ENCODE peak calls at places on chromosomes 16 and 17, in ten cellular contexts. G, U, A, S, T, W, P, E, O and I are unnamed samples.

GRCh38 chr17:43683928-43684653 is 22.4 kb upstream of the MEOX1 start:
- DNase-seq in A (no peak), E (no peak), O (no peak), W (no peak), T (no peak), S (no peak), P (no peak), U (no peak), G (no peak), I (no peak)

GRCh38 chr17:32444301-32445074 is at the start of gene PSMD11:
- DNase-seq in G (peak), W (peak), T (peak), P (peak), A (peak), U (peak), E (peak), S (peak), O (peak), I (peak)

GRCh38 chr17:21218101-21218500 is 4.1 kb upstream of the TMEM11 start:
- DNase-seq in S (no peak), G (no peak), A (no peak), W (peak), U (no peak), E (no peak), T (no peak), O (no peak), P (no peak), I (no peak)

GRCh38 chr16:65975049-65975708 is 391.3 kb upstream of the CDH5 start:
- DNase-seq in A (no peak), T (no peak), O (no peak), E (no peak), G (no peak), S (peak), P (no peak), W (peak), U (no peak), I (peak)

GRCh38 chr16:69328854-69329316 is 1.5 kb downstream of the PDF start:
- DNase-seq in W (peak), T (no peak), G (no peak), U (no peak), E (no peak), P (no peak), O (no peak), S (peak), A (no peak), I (peak)

GRCh38 chr17:37779554-37779953 is 34.7 kb upstream of the HNF1B start:
- DNase-seq in U (no peak), W (no peak), A (no peak), P (no peak), O (no peak), E (no peak), S (no peak), G (no peak), T (no peak), I (peak)

GRCh38 chr16:48057085-48057484 is 98.7 kb downstream of the ABCC12 start:
- DNase-seq in O (no peak), P (no peak), U (no peak), W (no peak), A (no peak), G (no peak), S (no peak), E (no peak), T (no peak), I (no peak)

GRCh38 chr17:41970901-41971331 is 4.3 kb downstream of the CNP start:
- DNase-seq in G (no peak), O (no peak), A (no peak), U (no peak), P (no peak), W (no peak), T (no peak), S (no peak), E (peak), I (no peak)

GRCh38 chr17:64200080-64201042 is 62.7 kb downstream of the TEX2 start:
- DNase-seq in E (no peak), W (no peak), P (no peak), U (no peak), G (no peak), O (no peak), T (no peak), S (no peak), A (no peak), I (no peak)

GRCh38 chr16:86292171-86292775 is 218.1 kb upstream of the FOXF1 start:
- DNase-seq in G (no peak), S (no peak), P (no peak), A (no peak), E (no peak), O (peak), W (no peak), U (no peak), T (no peak), I (no peak)

GRCh38 chr17:72332367-72332766 is 211.5 kb downstream of the SOX9 start:
- DNase-seq in E (no peak), T (no peak), G (no peak), U (no peak), P (no peak), S (peak), W (no peak), O (no peak), A (no peak), I (no peak)

GRCh38 chr16:17166095-17166494 is 304.7 kb downstream of the XYLT1 start:
- DNase-seq in U (no peak), P (no peak), A (no peak), S (no peak), E (no peak), W (no peak), G (no peak), T (no peak), O (no peak), I (no peak)

GRCh38 chr16:23608194-23608593 is 12.1 kb upstream of the NDUFAB1 start:
- DNase-seq in S (no peak), W (no peak), T (no peak), U (no peak), G (peak), P (no peak), A (no peak), O (no peak), E (no peak), I (peak)

GRCh38 chr17:67557921-67558320 is 159.8 kb upstream of the NOL11 start:
- DNase-seq in T (no peak), W (no peak), G (no peak), E (no peak), S (no peak), U (no peak), O (no peak), P (no peak), A (no peak), I (no peak)

GRCh38 chr16:68297908-68298307 is 12.8 kb downstream of the SLC7A6OS start:
- DNase-seq in T (no peak), U (no peak), A (no peak), O (no peak), P (no peak), W (no peak), G (no peak), S (no peak), E (no peak), I (no peak)

GRCh38 chr17:6457688-6458190 is 13.5 kb downstream of the PIMREG start:
- DNase-seq in E (peak), A (no peak), T (no peak), S (no peak), P (no peak), G (no peak), U (no peak), W (no peak), O (peak), I (no peak)

GRCh38 chr16:89700649-89701424 is 668 bp downstream of the SPATA2L start:
- DNase-seq in S (peak), P (no peak), W (peak), E (peak), O (peak), G (no peak), U (no peak), T (peak), A (peak), I (no peak)

GRCh38 chr17:68515238-68515637 is 3.0 kb downstream of the PRKAR1A start:
- DNase-seq in E (no peak), T (no peak), O (no peak), G (no peak), U (no peak), P (no peak), A (no peak), W (no peak), S (no peak), I (no peak)

GRCh38 chr16:56107944-56108583 is 83.2 kb upstream of the GNAO1 start:
- DNase-seq in P (peak), A (no peak), E (no peak), G (peak), W (no peak), S (no peak), T (no peak), U (no peak), O (no peak), I (no peak)

GRCh38 chr16:59920054-59920453 is 1185.9 kb upstream of the GOT2 start:
- DNase-seq in E (no peak), P (no peak), T (no peak), W (no peak), S (no peak), O (no peak), U (no peak), G (no peak), A (no peak), I (no peak)

GRCh38 chr17:4861052-4861451 is 27.9 kb downstream of the MINK1 start:
- DNase-seq in P (no peak), A (no peak), S (no peak), T (no peak), E (no peak), O (no peak), G (no peak), W (no peak), U (no peak), I (no peak)

GRCh38 chr17:4503283-4504005 is 4.8 kb downstream of the SPNS2 start:
- DNase-seq in W (no peak), S (no peak), O (no peak), A (no peak), T (no peak), U (no peak), P (no peak), G (no peak), E (no peak), I (no peak)

DNA sequence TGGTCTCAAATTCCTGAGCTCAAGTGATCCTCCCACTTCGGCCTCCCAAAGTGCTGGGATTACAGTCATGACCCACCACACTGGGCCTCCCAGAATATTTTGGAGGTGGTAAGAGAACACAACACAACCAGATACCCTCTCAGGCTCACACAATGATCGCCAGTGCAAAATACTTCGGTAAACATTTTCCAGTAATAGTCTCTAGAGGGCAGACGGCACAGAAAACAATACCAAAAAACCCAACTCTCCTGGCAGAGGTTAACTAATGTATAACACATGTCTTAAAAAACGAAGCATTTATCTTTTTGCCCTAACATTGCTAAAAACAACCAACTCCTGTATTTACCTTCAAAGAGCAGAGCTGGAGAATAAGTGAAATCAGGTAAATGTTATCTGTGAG is 10.5 kb downstream of the NUFIP2 start:
- DNase-seq in A (no peak), U (no peak), S (no peak), T (no peak), W (peak), P (no peak), G (no peak), O (no peak), E (no peak), I (no peak)
- TF ChIP-seq CTCF in A (no peak), U (no peak), S (no peak), T (no peak), W (peak), P (no peak), G (peak), O (no peak), E (no peak), I (no peak)

GRCh38 chr16:80670170-80670865 is 129.5 kb downstream of the DYNLRB2 start:
- DNase-seq in P (no peak), E (no peak), G (no peak), U (no peak), S (no peak), O (no peak), T (no peak), W (no peak), A (no peak), I (no peak)
- H3K27ac ChIP-seq in P (no peak), E (no peak), G (no peak), U (no peak), S (no peak), O (no peak), T (no peak), W (no peak), A (no peak), I (no peak)

GRCh38 chr17:12545877-12546513 is 119.7 kb upstream of the MYOCD start:
- DNase-seq in O (no peak), W (peak), U (no peak), A (no peak), G (peak), E (no peak), T (no peak), P (no peak), S (no peak), I (peak)
- TF ChIP-seq CTCF in O (peak), W (peak), U (peak), A (peak), G (peak), E (peak), T (no peak), P (peak), S (peak), I (peak)

DNA sequence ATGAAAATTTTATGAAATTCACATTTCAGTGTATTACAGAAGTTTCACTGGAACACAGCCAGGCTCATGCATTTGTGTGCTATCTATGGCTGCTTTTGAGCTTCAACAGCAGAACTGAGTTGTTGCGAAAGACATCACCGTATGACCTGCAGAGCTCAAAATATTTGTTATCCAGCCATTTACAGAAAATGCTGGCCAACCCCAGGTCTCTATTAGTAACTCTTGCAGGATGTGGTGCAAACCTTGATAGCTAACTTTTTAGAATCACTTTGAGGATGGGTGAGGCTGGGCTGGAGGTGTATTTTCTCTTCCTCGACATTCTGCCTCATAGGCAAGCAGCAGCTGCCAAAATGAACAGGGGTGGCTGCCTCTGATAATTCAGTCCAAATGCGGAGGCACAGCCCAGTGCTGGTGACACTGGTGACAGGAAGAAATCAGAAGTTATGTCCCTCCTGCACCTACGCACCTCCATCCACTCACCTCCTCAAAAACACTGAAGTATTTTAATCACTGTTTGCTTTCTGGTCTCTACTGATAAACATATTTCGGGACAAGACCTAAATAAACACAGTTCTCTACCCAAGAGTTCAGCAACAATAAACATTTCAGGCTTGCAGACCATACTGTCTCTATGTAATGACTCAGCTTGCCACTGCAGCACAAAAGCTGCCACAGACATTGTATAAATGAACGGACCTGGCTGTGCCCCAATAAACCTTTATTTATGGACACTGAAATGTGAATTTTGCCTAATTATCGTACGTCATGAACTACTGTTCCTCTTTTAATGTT is 28.5 kb downstream of the ARHGAP17 start:
- DNase-seq in W (peak), P (no peak), G (no peak), U (peak), E (no peak), S (no peak), T (no peak), O (no peak), A (no peak), I (no peak)
- H3K27ac ChIP-seq in W (peak), P (peak), G (peak), U (peak), E (peak), S (no peak), T (no peak), O (peak), A (peak), I (peak)

GRCh38 chr17:1170739-1171138 is 9.0 kb downstream of the ABR start:
- DNase-seq in A (no peak), P (no peak), O (no peak), U (no peak), T (no peak), G (no peak), S (no peak), E (no peak), W (no peak), I (no peak)
- TF ChIP-seq CTCF in A (peak), P (no peak), O (no peak), U (no peak), T (no peak), G (peak), S (peak), E (no peak), W (peak), I (no peak)

GRCh38 chr17:78214706-78215061 is 631 bp downstream of the BIRC5 start:
- DNase-seq in U (no peak), O (no peak), P (no peak), W (peak), T (no peak), E (no peak), S (no peak), A (no peak), G (no peak), I (no peak)
- H3K27ac ChIP-seq in U (no peak), O (no peak), P (no peak), W (peak), T (no peak), E (no peak), S (peak), A (no peak), G (no peak), I (peak)

GRCh38 chr17:49703557-49704277 is 4.0 kb downstream of the SLC35B1 start:
- DNase-seq in O (peak), A (no peak), T (no peak), S (peak), G (no peak), E (no peak), U (no peak), P (no peak), W (peak), I (no peak)
- TF ChIP-seq CTCF in O (peak), A (peak), T (no peak), S (peak), G (peak), E (peak), U (peak), P (peak), W (peak), I (peak)

GRCh38 chr17:44807093-44807816 is 22.8 kb downstream of the GJC1 start:
- DNase-seq in A (no peak), E (no peak), O (no peak), W (no peak), G (no peak), P (no peak), S (no peak), T (no peak), U (no peak), I (no peak)
- H3K27ac ChIP-seq in A (no peak), E (no peak), O (no peak), W (no peak), G (no peak), P (no peak), S (no peak), T (no peak), U (no peak), I (no peak)

GRCh38 chr17:58432806-58433573 is 15.7 kb upstream of the RNF43 start:
- DNase-seq in S (no peak), T (no peak), G (no peak), P (no peak), W (no peak), E (no peak), O (no peak), A (no peak), U (no peak), I (no peak)
- TF ChIP-seq CTCF in S (peak), T (no peak), G (no peak), P (no peak), W (no peak), E (no peak), O (no peak), A (no peak), U (no peak), I (no peak)